ENCODE peak calls at places on chromosomes 7 and 10, in four cellular contexts. Y is cardiac muscle cell, B is thoracic aorta, A is right lobe of liver. U is an unnamed sample.

GRCh38 chr7:113998934-113999333 is 80.1 kb upstream of the PPP1R3A start:
- DNase-seq in Y (no peak), B (no peak), A (no peak), U (no peak)

GRCh38 chr10:12531305-12531738 is 182.0 kb downstream of the CAMK1D start:
- DNase-seq in Y (no peak), B (no peak), A (peak; percentile 67), U (no peak)

GRCh38 chr7:44775383-44776107 is 20.9 kb upstream of the PPIA start:
- DNase-seq in Y (no peak), B (no peak), A (no peak), U (no peak)

GRCh38 chr10:60905580-60905979 is 38.4 kb downstream of the RHOBTB1 start:
- DNase-seq in Y (no peak), B (peak; percentile 41), A (no peak), U (peak; percentile 90)

GRCh38 chr7:24125765-24126164 is 158.2 kb upstream of the NPY start:
- DNase-seq in Y (no peak), B (no peak), A (no peak), U (no peak)

GRCh38 chr10:47034511-47035051 is 123.4 kb downstream of the PTPN20 start:
- DNase-seq in Y (no peak), B (no peak), A (peak; percentile 7), U (no peak)

GRCh38 chr7:128713794-128714193 is 25.4 kb upstream of the CALU start:
- DNase-seq in Y (no peak), B (no peak), A (no peak), U (no peak)

GRCh38 chr10:121002586-121003205 is 151.5 kb downstream of the WDR11 start:
- DNase-seq in Y (no peak), B (no peak), A (no peak), U (no peak)

GRCh38 chr7:1571261-1571650 is 1.4 kb upstream of the PSMG3 start:
- DNase-seq in Y (no peak), B (no peak), A (no peak), U (no peak)

GRCh38 chr7:42763137-42763551 is 148.7 kb downstream of the C7orf25 start:
- DNase-seq in Y (peak; percentile 34), B (no peak), A (no peak), U (no peak)

GRCh38 chr7:55366461-55367138 is 1.5 kb downstream of the LANCL2 start:
- DNase-seq in Y (peak; percentile 43), B (no peak), A (no peak), U (no peak)

GRCh38 chr10:84429926-84430520 is 101.6 kb downstream of the CCSER2 start:
- DNase-seq in Y (peak; percentile 41), B (no peak), A (peak; percentile 54), U (peak; percentile 48)

GRCh38 chr10:12535656-12536055 is 186.3 kb downstream of the CAMK1D start:
- DNase-seq in Y (no peak), B (no peak), A (no peak), U (no peak)

GRCh38 chr10:126387931-126388911 is at the start of gene ADAM12:
- DNase-seq in Y (peak; percentile 49), B (no peak), A (peak; percentile 41), U (peak; percentile 36)

GRCh38 chr7:11077816-11078215 is 104.1 kb downstream of the PHF14 start:
- DNase-seq in Y (no peak), B (no peak), A (no peak), U (no peak)

GRCh38 chr10:131706476-131706875 is 194.3 kb upstream of the PPP2R2D start:
- DNase-seq in Y (no peak), B (no peak), A (no peak), U (no peak)

GRCh38 chr10:13890617-13891541 is 304.1 kb downstream of the PRPF18 start:
- DNase-seq in Y (peak; percentile 42), B (no peak), A (no peak), U (peak; percentile 80)

GRCh38 chr10:120949511-120950102 is 98.4 kb downstream of the WDR11 start:
- DNase-seq in Y (no peak), B (no peak), A (no peak), U (no peak)

GRCh38 chr10:14588084-14588937 is 186.4 kb downstream of the FAM107B start:
- DNase-seq in Y (no peak), B (no peak), A (no peak), U (peak; percentile 82)

GRCh38 chr10:6667679-6668270 is 87.7 kb upstream of the PRKCQ start:
- DNase-seq in Y (peak; percentile 56), B (no peak), A (no peak), U (no peak)

GRCh38 chr7:151693140-151693539 is 173.4 kb upstream of the RHEB start:
- DNase-seq in Y (no peak), B (no peak), A (no peak), U (no peak)

GRCh38 chr7:73504017-73504416 is 18.1 kb downstream of the BAZ1B start:
- DNase-seq in Y (no peak), B (no peak), A (no peak), U (no peak)

GRCh38 chr7:150964593-150965111 is 13.5 kb downstream of the KCNH2 start:
- DNase-seq in Y (peak; percentile 92), B (no peak), A (peak; percentile 51), U (no peak)

GRCh38 chr10:15842493-15843169 is 17.7 kb downstream of the MINDY3 start:
- DNase-seq in Y (no peak), B (no peak), A (no peak), U (no peak)

GRCh38 chr10:17645591-17646345 is 1.8 kb downstream of the STAM start:
- DNase-seq in Y (no peak), B (no peak), A (no peak), U (no peak)

GRCh38 chr7:82056282-82056681 is 286.4 kb upstream of the HGF start:
- DNase-seq in Y (no peak), B (no peak), A (no peak), U (no peak)

GRCh38 chr10:31381766-31382316 is 62.8 kb downstream of the ZEB1 start:
- DNase-seq in Y (no peak), B (no peak), A (no peak), U (no peak)

GRCh38 chr7:113289140-113289740 is 170.9 kb upstream of the SMIM30 start:
- DNase-seq in Y (peak; percentile 52), B (no peak), A (no peak), U (no peak)

GRCh38 chr7:727104-727805 is at the start of gene PRKAR1B:
- DNase-seq in Y (no peak), B (no peak), A (no peak), U (no peak)

DNA sequence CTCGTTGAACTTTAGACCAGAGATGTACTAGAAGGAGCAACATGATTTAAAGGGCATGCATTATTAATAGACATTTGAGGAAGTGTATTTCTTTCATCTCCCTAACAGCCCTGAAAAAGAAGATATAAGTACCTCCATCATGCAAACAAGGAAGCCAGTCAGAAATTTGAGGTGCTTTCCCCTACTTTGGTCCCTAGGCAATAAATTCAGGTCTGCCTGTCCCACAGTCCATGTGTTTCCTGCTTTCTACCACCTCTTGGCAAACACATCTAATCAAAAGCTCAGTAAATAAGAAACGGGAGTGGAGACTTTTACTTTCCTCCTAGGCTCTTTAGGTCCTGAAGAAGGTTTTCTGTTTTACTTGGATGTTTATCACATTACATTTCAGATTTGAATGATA is 5.2 kb upstream of the SEMA3C start:
- DNase-seq in Y (no peak), B (no peak), A (no peak), U (no peak)
- H3K4me1 ChIP-seq in Y (peaks cover 4% of the 10 kb centered on the region), B (no peaks in the 10 kb centered on the region), A (no peaks in the 10 kb centered on the region), U (peaks cover 5% of the 10 kb centered on the region)

DNA sequence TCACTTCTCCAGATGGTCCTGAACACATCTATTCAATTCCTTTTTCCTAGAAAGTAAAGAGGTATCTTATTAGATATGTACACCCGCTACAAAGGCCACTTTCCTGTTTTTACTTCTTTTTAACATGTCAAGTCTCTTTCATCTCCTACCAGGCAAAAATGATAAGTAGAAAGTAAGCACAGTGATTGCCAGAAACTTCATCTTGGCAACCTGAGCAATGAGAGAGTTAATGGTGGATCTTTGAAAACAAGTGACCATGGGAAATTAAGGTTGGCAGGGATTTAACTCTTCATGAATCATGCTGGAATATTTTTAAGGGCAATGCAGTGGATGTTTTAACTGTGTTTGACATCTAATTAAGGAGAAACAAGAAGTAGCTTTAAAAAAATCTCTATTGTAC is 2.7 kb downstream of the SEMA3A start:
- DNase-seq in Y (no peak), B (no peak), A (no peak), U (no peak)
- H3K4me3 ChIP-seq in Y (peak overlapping the region; percentile 56), B (no peak overlapping the region), A (no peak overlapping the region), U (no peak overlapping the region)

GRCh38 chr7:158355456-158356065 is 232.1 kb downstream of the PTPRN2 start:
- DNase-seq in Y (no peak), B (no peak), A (no peak), U (peak; percentile 33)
- TF ChIP-seq CTCF in Y (no peak), B (no peak), A (peak; percentile 13), U (no peak)

GRCh38 chr7:122148081-122148480 is 4.0 kb upstream of the AASS start:
- DNase-seq in Y (no peak), B (no peak), A (no peak), U (no peak)

GRCh38 chr7:122148878-122149277 is 4.8 kb upstream of the AASS start:
- DNase-seq in Y (no peak), B (no peak), A (no peak), U (no peak)

GRCh38 chr7:122143751-122144711 is at the start of gene AASS:
- DNase-seq in Y (peak; percentile 97), B (peak; percentile 95), A (peak; percentile 97), U (peak; percentile 98)

GRCh38 chr7:122143376-122143750 is 686 bp downstream of the AASS start:
- DNase-seq in Y (peak; percentile 24), B (no peak), A (peak; percentile 34), U (peak; percentile 21)

DNA sequence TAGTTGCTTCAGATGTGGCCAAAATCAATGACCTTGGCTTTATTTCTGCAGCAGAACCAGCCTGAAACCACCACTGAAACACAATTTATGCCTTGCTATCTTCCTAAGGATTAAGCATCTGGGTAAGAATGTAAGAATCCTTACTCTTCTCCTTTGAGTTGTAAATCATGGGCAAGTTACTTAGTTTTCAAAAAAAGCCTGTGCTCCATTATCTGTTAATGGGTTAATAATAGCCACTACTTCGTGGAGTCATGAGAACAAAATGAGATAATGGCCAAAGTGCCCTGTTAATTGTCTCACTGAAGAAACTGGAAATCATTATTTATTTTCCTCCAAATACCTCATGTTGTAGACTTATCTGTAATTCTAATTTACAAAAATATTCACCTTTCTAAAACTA is 1.9 kb upstream of the AASS start:
- DNase-seq in Y (peak; percentile 10), B (no peak), A (no peak), U (no peak)
- H3K4me1 ChIP-seq in Y (peaks cover 22% of the 10 kb centered on the region), B (peaks cover 14% of the 10 kb centered on the region), A (no peaks in the 10 kb centered on the region), U (peaks cover 20% of the 10 kb centered on the region)